ENCODE peak calls at places on chromosomes 4 and X, in six cellular contexts. L, R, Z, O, N and Y are unnamed samples.

GRCh38 chrX:155055494-155055893 is 15.4 kb downstream of the CMC4 start:
- DNase-seq in Z (no peak), N (no peak), R (no peak), L (no peak), O (no peak), Y (no peak)

GRCh38 chr4:140252742-140253555 is 99.0 kb upstream of the MAML3 start:
- DNase-seq in R (peak; percentile 53), Z (peak; percentile 91), L (peak; percentile 82), N (peak; percentile 67), O (peak; percentile 75), Y (peak; percentile 92)

GRCh38 chr4:36618102-36618501 is 336.7 kb downstream of the DTHD1 start:
- DNase-seq in L (no peak), N (no peak), Z (no peak), O (no peak), R (no peak), Y (no peak)

GRCh38 chr4:148182230-148182928 is 259.8 kb downstream of the NR3C2 start:
- DNase-seq in R (no peak), N (no peak), O (no peak), Z (no peak), L (no peak), Y (no peak)

GRCh38 chrX:65587616-65588526 is 53.3 kb upstream of the LAS1L start:
- DNase-seq in L (peak; percentile 76), Z (peak; percentile 3), O (no peak), R (no peak), N (no peak), Y (peak; percentile 88)

GRCh38 chr4:40763228-40763716 is 13.5 kb downstream of the NSUN7 start:
- DNase-seq in R (peak; percentile 59), N (no peak), Z (no peak), O (no peak), L (peak; percentile 31), Y (peak; percentile 40)

GRCh38 chrX:15471016-15471415 is 22.1 kb downstream of the PIR start:
- DNase-seq in Z (peak; percentile 59), R (peak; percentile 55), L (peak; percentile 75), N (peak; percentile 41), O (peak; percentile 8), Y (peak; percentile 75)

GRCh38 chr4:68070302-68070701 is 59.4 kb downstream of the TMPRSS11F start:
- DNase-seq in R (no peak), L (no peak), Z (no peak), N (no peak), O (no peak), Y (no peak)

GRCh38 chr4:1597021-1597931 is 86.8 kb downstream of the FAM53A start:
- DNase-seq in L (no peak), O (no peak), Z (no peak), R (no peak), N (no peak), Y (no peak)

GRCh38 chr4:54912155-54912554 is 213.2 kb downstream of the KDR start:
- DNase-seq in R (no peak), N (no peak), O (no peak), Z (no peak), L (no peak), Y (no peak)

GRCh38 chr4:91325495-91325894 is 978.3 kb upstream of the GRID2 start:
- DNase-seq in Z (peak; percentile 35), R (no peak), O (no peak), L (peak; percentile 58), N (no peak), Y (peak; percentile 75)

GRCh38 chr4:139647952-139648351 is 17.7 kb upstream of the MGST2 start:
- DNase-seq in L (no peak), Z (no peak), R (no peak), O (no peak), N (no peak), Y (no peak)

GRCh38 chrX:16023790-16024734 is 99.3 kb upstream of the GRPR start:
- DNase-seq in R (peak; percentile 83), Z (no peak), L (peak; percentile 99), O (no peak), N (no peak), Y (peak; percentile 62)

GRCh38 chrX:131783555-131784338 is 239.4 kb upstream of the STK26 start:
- DNase-seq in N (peak; percentile 72), R (no peak), L (peak; percentile 89), Z (no peak), O (no peak), Y (no peak)

GRCh38 chrX:87299563-87300160 is 217.9 kb upstream of the KLHL4 start:
- DNase-seq in Z (peak; percentile 24), R (peak; percentile 9), O (peak; percentile 1), N (no peak), L (peak; percentile 20), Y (no peak)